ENCODE peak calls at places on chromosomes 11 and 22, in six cellular contexts. One of them, this sample, is unnamed.

GRCh38 chr11:60978546-60979380 is 7.3 kb downstream of the CD6 start:
- DNase-seq in body of pancreas: no peak
- DNase-seq in A549: no peak
- DNase-seq in GM12878: peak; percentile 21
- DNase-seq in esophagus muscularis mucosa: no peak
- DNase-seq in K562: no peak
- DNase-seq in this sample: no peak

GRCh38 chr11:32913445-32913844 is 20.8 kb downstream of the QSER1 start:
- DNase-seq in K562: no peak
- DNase-seq in GM12878: no peak
- DNase-seq in esophagus muscularis mucosa: no peak
- DNase-seq in body of pancreas: no peak
- DNase-seq in A549: no peak
- DNase-seq in this sample: no peak

GRCh38 chr11:2990617-2991476 is 1.3 kb downstream of the NAP1L4 start:
- DNase-seq in A549: peak; percentile 25
- DNase-seq in GM12878: no peak
- DNase-seq in esophagus muscularis mucosa: no peak
- DNase-seq in K562: peak; percentile 63
- DNase-seq in body of pancreas: no peak
- DNase-seq in this sample: peak; percentile 26

GRCh38 chr11:99422581-99423434 is 402.1 kb downstream of the CNTN5 start:
- DNase-seq in K562: no peak
- DNase-seq in esophagus muscularis mucosa: no peak
- DNase-seq in GM12878: no peak
- DNase-seq in body of pancreas: no peak
- DNase-seq in A549: no peak
- DNase-seq in this sample: no peak

GRCh38 chr11:71131861-71132260 is 120.5 kb downstream of the SHANK2 start:
- DNase-seq in A549: no peak
- DNase-seq in esophagus muscularis mucosa: no peak
- DNase-seq in body of pancreas: no peak
- DNase-seq in GM12878: no peak
- DNase-seq in K562: no peak
- DNase-seq in this sample: no peak

GRCh38 chr22:37501610-37502341 is 15.6 kb upstream of the MFNG start:
- DNase-seq in body of pancreas: peak; percentile 93
- DNase-seq in esophagus muscularis mucosa: no peak
- DNase-seq in K562: peak; percentile 19
- DNase-seq in GM12878: no peak
- DNase-seq in A549: peak; percentile 79
- DNase-seq in this sample: no peak

GRCh38 chr11:58629857-58630256 is 7.4 kb downstream of the CNTF start:
- DNase-seq in K562: peak; percentile 69
- DNase-seq in GM12878: no peak
- DNase-seq in body of pancreas: peak; percentile 30
- DNase-seq in A549: peak; percentile 31
- DNase-seq in esophagus muscularis mucosa: no peak
- DNase-seq in this sample: peak; percentile 22

GRCh38 chr11:2940166-2940929 is 11.1 kb upstream of the PHLDA2 start:
- DNase-seq in GM12878: no peak
- DNase-seq in body of pancreas: no peak
- DNase-seq in esophagus muscularis mucosa: no peak
- DNase-seq in A549: peak; percentile 50
- DNase-seq in K562: no peak
- DNase-seq in this sample: peak; percentile 82

GRCh38 chr11:111982019-111982464 is 43.2 kb upstream of the DLAT start:
- DNase-seq in GM12878: peak; percentile 5
- DNase-seq in A549: peak; percentile 38
- DNase-seq in esophagus muscularis mucosa: no peak
- DNase-seq in K562: peak; percentile 84
- DNase-seq in body of pancreas: peak; percentile 90
- DNase-seq in this sample: no peak

GRCh38 chr11:47235163-47235562 is 13.5 kb downstream of the ACP2 start:
- DNase-seq in esophagus muscularis mucosa: no peak
- DNase-seq in A549: no peak
- DNase-seq in K562: no peak
- DNase-seq in GM12878: no peak
- DNase-seq in body of pancreas: no peak
- DNase-seq in this sample: no peak
- TF ChIP-seq POLR2A in esophagus muscularis mucosa: no peak
- TF ChIP-seq POLR2A in A549: no peak
- TF ChIP-seq POLR2A in K562: no peak
- TF ChIP-seq POLR2A in GM12878: peak; percentile 53
- TF ChIP-seq POLR2A in body of pancreas: no peak
- TF ChIP-seq POLR2A in this sample: no peak

DNA sequence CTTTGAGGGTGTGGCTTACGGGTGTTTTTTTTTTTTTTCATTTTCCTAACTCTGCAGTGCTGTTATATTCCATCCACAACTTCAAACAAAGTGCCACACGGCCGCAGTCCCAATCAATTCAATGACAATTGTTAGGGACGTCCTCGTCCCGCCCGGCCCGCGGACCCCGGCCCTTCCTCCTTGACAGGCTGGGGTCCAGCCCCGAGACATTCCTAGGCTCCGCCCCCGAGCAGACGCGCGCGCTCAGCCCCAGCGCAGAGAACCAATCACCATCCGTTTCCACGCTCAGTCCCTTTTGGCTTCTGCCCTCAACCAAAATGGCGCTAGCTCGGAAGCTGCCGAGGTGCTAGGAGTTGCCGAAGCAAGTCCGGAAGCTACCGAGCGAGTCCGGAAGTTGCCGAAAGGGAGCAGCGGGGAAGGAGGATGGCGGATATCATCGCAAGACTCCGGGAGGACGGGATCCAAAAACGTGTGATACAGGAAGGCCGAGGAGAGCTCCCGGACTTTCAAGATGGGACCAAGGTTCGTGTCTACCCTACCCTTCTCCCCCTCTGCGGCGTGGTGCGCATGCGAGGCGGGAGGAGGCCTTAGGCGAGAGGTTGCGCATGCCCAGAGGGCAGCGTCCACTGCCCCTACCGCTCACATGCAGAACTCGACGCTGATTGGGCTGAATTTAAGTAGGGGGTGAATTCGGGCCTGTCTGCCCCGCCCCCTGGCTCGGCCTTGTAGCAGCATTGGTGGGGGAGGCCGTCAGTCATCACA is at the start of gene AIP:
- DNase-seq in esophagus muscularis mucosa: peak; percentile 99
- DNase-seq in K562: peak; percentile 99
- DNase-seq in A549: peak; percentile 99
- DNase-seq in body of pancreas: peak; percentile 98
- DNase-seq in GM12878: peak; percentile 97
- DNase-seq in this sample: peak; percentile 99
- TF ChIP-seq POLR2A in esophagus muscularis mucosa: no peak
- TF ChIP-seq POLR2A in K562: peak; percentile 81
- TF ChIP-seq POLR2A in A549: peak; percentile 33
- TF ChIP-seq POLR2A in body of pancreas: peak; percentile 63
- TF ChIP-seq POLR2A in GM12878: peak; percentile 78
- TF ChIP-seq POLR2A in this sample: peak; percentile 58

GRCh38 chr11:119369035-119369925 is 12.2 kb downstream of the USP2 start:
- DNase-seq in esophagus muscularis mucosa: no peak
- DNase-seq in body of pancreas: no peak
- DNase-seq in K562: no peak
- DNase-seq in A549: no peak
- DNase-seq in GM12878: no peak
- DNase-seq in this sample: no peak

GRCh38 chr11:119366690-119367620 is 14.5 kb downstream of the USP2 start:
- DNase-seq in esophagus muscularis mucosa: no peak
- DNase-seq in GM12878: no peak
- DNase-seq in A549: no peak
- DNase-seq in K562: no peak
- DNase-seq in body of pancreas: no peak
- DNase-seq in this sample: no peak

GRCh38 chr11:119367661-119368120 is 13.8 kb downstream of the USP2 start:
- DNase-seq in body of pancreas: no peak
- DNase-seq in esophagus muscularis mucosa: no peak
- DNase-seq in GM12878: no peak
- DNase-seq in A549: no peak
- DNase-seq in K562: no peak
- DNase-seq in this sample: no peak

GRCh38 chr11:119370486-119371046 is 10.9 kb downstream of the USP2 start:
- DNase-seq in esophagus muscularis mucosa: no peak
- DNase-seq in GM12878: no peak
- DNase-seq in body of pancreas: no peak
- DNase-seq in K562: peak; percentile 54
- DNase-seq in A549: no peak
- DNase-seq in this sample: no peak

GRCh38 chr11:119368121-119369034 is 13.1 kb downstream of the USP2 start:
- DNase-seq in GM12878: no peak
- DNase-seq in A549: no peak
- DNase-seq in esophagus muscularis mucosa: no peak
- DNase-seq in K562: peak; percentile 85
- DNase-seq in body of pancreas: peak; percentile 73
- DNase-seq in this sample: no peak
- TF ChIP-seq POLR2A in GM12878: no peak
- TF ChIP-seq POLR2A in A549: no peak
- TF ChIP-seq POLR2A in esophagus muscularis mucosa: no peak
- TF ChIP-seq POLR2A in K562: no peak
- TF ChIP-seq POLR2A in body of pancreas: peak; percentile 51
- TF ChIP-seq POLR2A in this sample: no peak

DNA sequence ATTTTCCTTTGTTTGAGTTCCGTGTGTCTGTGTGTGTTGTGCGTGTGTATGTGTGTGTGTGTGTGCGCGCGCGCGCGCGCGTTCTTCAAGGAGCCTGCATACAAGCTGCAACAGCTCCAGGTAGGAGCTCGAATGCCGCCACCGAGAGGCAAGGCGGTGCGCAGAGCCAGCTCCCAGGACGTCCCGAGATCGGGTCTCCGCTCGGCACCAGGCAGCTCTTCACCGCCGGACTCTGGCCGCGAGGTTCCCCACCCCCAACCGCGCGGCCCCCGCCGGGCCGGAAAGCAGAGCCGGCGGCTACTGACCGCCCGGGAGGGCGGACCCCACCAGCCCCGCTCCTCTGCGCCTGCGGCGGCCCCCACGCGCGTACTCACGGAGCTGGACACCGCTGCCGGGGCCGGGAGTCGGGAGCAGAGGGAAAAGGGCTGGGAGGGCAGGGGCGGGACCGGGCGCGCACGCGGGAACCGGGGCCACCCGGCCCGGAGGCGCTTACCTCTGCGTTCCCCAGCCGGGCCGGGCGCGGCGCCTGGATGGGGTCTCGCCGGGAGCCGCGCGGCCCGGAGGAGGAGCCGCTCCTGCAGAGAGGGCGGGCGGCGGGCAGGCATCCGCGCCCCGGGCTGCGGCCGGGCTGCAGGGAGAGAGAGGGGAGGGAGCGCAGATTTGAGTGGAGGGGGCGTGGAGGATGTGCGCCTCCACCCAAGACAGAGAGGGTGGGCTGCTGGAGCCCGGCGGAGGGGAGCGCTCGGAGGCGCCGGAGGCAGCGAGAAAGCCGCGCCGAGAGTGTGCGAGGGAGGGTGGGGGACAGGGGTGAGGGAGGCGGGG is 40.3 kb upstream of the AKIP1 start:
- DNase-seq in A549: peak; percentile 58
- DNase-seq in K562: peak; percentile 9
- DNase-seq in body of pancreas: peak; percentile 62
- DNase-seq in GM12878: no peak
- DNase-seq in esophagus muscularis mucosa: no peak
- DNase-seq in this sample: peak; percentile 67
- TF ChIP-seq POLR2A in A549: peak; percentile 38
- TF ChIP-seq POLR2A in K562: no peak
- TF ChIP-seq POLR2A in body of pancreas: peak; percentile 17
- TF ChIP-seq POLR2A in GM12878: no peak
- TF ChIP-seq POLR2A in esophagus muscularis mucosa: no peak
- TF ChIP-seq POLR2A in this sample: peak; percentile 38

DNA sequence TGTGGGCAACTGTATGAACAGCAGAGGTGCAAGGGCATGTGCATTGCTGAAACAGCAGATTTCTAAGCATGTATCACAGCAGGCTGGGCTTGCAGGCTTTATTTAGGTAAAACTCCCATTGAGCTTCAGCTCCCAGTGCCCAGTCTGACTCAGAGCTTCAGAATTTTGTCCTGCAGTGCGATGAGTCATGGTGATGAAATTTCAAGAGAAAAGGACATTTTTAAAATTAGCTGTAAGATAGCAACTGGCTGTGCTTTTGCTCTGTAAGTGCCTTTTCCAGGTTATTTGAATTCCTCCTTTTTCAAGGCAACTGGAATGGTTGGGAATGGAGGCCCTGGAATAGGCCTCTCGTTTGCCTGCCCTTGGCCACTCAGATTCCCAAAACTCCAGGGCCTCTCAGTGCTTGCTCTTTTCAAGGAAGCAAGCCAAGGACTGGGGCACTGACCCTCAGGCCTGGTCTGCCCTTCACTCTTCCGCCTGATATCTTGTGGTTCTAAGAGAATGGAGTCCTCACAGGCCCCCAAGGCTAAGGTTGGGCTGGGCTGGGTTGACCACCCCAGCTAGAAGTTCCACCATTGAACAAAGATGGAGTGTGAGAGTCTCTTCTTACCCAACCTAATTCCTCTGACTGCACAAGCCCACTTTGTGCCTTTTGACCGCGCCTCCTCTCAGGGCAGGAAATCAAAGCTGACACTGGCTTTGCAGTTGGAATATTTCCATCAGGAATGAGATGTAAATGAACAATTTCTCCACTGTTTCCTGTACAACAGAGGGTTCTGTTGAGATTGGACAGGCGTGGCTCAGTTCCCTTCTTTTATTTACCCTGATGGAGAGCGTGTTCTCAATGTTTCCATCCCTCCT is 59.5 kb upstream of the PRSS23 start:
- DNase-seq in A549: peak; percentile 77
- DNase-seq in esophagus muscularis mucosa: no peak
- DNase-seq in K562: peak; percentile 76
- DNase-seq in body of pancreas: peak; percentile 46
- DNase-seq in GM12878: no peak
- DNase-seq in this sample: no peak
- TF ChIP-seq POLR2A in A549: no peak
- TF ChIP-seq POLR2A in esophagus muscularis mucosa: no peak
- TF ChIP-seq POLR2A in K562: no peak
- TF ChIP-seq POLR2A in body of pancreas: no peak
- TF ChIP-seq POLR2A in GM12878: no peak
- TF ChIP-seq POLR2A in this sample: no peak

GRCh38 chr11:114257621-114258558 is 38.3 kb upstream of the NNMT start:
- DNase-seq in K562: no peak
- DNase-seq in body of pancreas: peak; percentile 43
- DNase-seq in esophagus muscularis mucosa: no peak
- DNase-seq in A549: no peak
- DNase-seq in GM12878: no peak
- DNase-seq in this sample: no peak
- TF ChIP-seq POLR2A in K562: no peak
- TF ChIP-seq POLR2A in body of pancreas: no peak
- TF ChIP-seq POLR2A in esophagus muscularis mucosa: no peak
- TF ChIP-seq POLR2A in A549: no peak
- TF ChIP-seq POLR2A in GM12878: no peak
- TF ChIP-seq POLR2A in this sample: no peak